ENCODE peak calls at places on chromosomes 12 and 14, in four cellular contexts. R, Y, C and Z are unnamed samples.

GRCh38 chr12:89238593-89238992 is 113.7 kb downstream of the DUSP6 start:
- DNase-seq in Y (no peak), C (no peak), R (no peak), Z (no peak)

GRCh38 chr12:31234053-31234835 is 91.7 kb downstream of the SINHCAF start:
- DNase-seq in R (no peak), C (no peak), Y (no peak), Z (no peak)

GRCh38 chr14:32710351-32711102 is 228.2 kb upstream of the NPAS3 start:
- DNase-seq in R (no peak), C (no peak), Y (no peak), Z (no peak)

GRCh38 chr12:118376089-118377004 is at the start of gene SUDS3:
- DNase-seq in Y (no peak), C (peak), R (peak), Z (no peak)

GRCh38 chr14:24219521-24219920 is 3.7 kb upstream of the MDP1 start:
- DNase-seq in C (no peak), Y (no peak), R (no peak), Z (no peak)

GRCh38 chr14:24298892-24299254 is 707 bp downstream of the DHRS1 start:
- DNase-seq in Y (peak), R (peak), C (no peak), Z (no peak)

GRCh38 chr12:22617630-22618029 is 7.3 kb upstream of the ETNK1 start:
- DNase-seq in C (no peak), Y (no peak), R (no peak), Z (no peak)

GRCh38 chr12:121776190-121777098 is 17.0 kb downstream of the RHOF start:
- DNase-seq in Y (no peak), R (no peak), C (peak), Z (no peak)

GRCh38 chr12:54228471-54228870 is 39.7 kb upstream of the SMUG1 start:
- DNase-seq in R (no peak), C (no peak), Y (no peak), Z (no peak)

GRCh38 chr12:50925342-50925651 is 27.0 kb upstream of the HIGD1C start:
- DNase-seq in R (no peak), Y (no peak), C (no peak), Z (no peak)

GRCh38 chr14:67487937-67488893 is at the start of gene TMEM229B:
- DNase-seq in C (no peak), R (no peak), Y (no peak), Z (no peak)

GRCh38 chr14:54475911-54476310 is 12.9 kb downstream of the GMFB start:
- DNase-seq in Y (no peak), R (no peak), C (no peak), Z (no peak)

GRCh38 chr14:67514650-67515385 is 18.3 kb upstream of the PLEKHH1 start:
- DNase-seq in C (no peak), R (no peak), Y (no peak), Z (no peak)

GRCh38 chr12:89874146-89874545 is 165.5 kb upstream of the ATP2B1 start:
- DNase-seq in C (no peak), Y (no peak), R (no peak), Z (no peak)

GRCh38 chr12:83008703-83009102 is 322.0 kb downstream of the TMTC2 start:
- DNase-seq in R (no peak), Y (no peak), C (no peak), Z (no peak)

GRCh38 chr14:99539503-99539902 is 58.3 kb downstream of the CCNK start:
- DNase-seq in C (no peak), R (no peak), Y (no peak), Z (no peak)

GRCh38 chr14:104830781-104831180 is 29.9 kb downstream of the ZBTB42 start:
- DNase-seq in R (no peak), C (no peak), Y (no peak), Z (no peak)

GRCh38 chr14:104826197-104826857 is 25.4 kb downstream of the ZBTB42 start:
- DNase-seq in R (peak), Y (no peak), C (peak), Z (no peak)

GRCh38 chr14:104826858-104827172 is 25.9 kb downstream of the ZBTB42 start:
- DNase-seq in Y (no peak), R (no peak), C (no peak), Z (no peak)

GRCh38 chr14:104824353-104824997 is 23.6 kb downstream of the ZBTB42 start:
- DNase-seq in Y (no peak), R (no peak), C (no peak), Z (no peak)

DNA sequence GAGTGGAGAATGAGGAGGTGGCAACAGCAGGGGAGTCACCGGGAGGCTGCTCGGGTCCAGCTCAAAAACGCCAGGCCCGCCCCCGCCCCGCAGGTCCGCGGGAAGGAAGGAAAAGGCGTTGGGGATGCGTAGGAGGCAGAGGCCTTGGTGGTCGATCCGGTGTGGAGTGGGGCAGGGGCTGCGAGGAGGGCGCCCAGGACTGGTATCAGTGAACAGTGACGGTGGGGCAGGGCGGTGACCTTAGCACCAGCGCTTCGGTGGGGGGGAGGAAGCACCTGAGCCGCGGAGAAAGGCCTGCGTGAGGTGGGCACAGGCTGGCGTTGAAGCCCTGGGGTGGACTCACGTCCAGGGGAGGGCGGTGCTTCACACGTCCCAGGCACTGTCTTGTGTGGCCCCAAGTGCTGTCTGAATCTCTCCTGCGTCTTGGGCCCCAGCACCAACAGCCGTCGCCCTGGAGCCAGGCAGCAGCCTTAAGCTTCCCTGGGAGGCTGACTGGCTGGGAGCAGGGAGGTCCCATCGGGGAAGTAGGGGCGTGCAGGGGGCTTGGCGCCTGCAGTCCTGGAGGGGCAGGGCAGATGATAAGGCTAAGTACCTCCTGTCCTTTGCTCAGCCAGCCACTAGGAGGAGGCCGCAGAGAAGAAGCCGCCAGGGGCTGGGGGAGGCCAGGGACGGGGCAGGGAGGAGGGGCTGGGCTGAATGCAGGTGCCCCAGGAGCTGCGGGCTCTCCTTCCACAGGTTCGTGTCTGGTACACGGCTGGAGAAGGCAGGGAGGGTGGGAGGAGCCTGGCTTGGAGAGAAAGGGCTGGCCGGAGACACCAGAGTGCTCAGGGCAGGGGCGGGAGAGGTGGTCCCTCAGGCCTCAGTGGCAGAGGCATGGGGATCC is 26.5 kb downstream of the ZBTB42 start:
- DNase-seq in Y (no peak), C (peak), R (no peak), Z (no peak)
- TF ChIP-seq CTCF in Y (peak), C (no peak), R (no peak), Z (peak)

GRCh38 chr12:111368291-111368683 is 608 bp downstream of the PHETA1 start:
- DNase-seq in Y (no peak), C (no peak), R (no peak), Z (no peak)
- H3K4me3 ChIP-seq in Y (peak), C (peak), R (peak), Z (peak)

GRCh38 chr14:56000846-56001245 is 117.4 kb upstream of the PELI2 start:
- DNase-seq in R (no peak), Y (no peak), C (no peak), Z (no peak)

GRCh38 chr14:56004323-56004722 is 113.9 kb upstream of the PELI2 start:
- DNase-seq in Y (no peak), C (no peak), R (no peak), Z (no peak)

GRCh38 chr14:56004807-56005579 is 113.2 kb upstream of the PELI2 start:
- DNase-seq in R (no peak), Y (peak), C (no peak), Z (no peak)

GRCh38 chr14:56002316-56002715 is 115.9 kb upstream of the PELI2 start:
- DNase-seq in R (no peak), C (no peak), Y (no peak), Z (no peak)

DNA sequence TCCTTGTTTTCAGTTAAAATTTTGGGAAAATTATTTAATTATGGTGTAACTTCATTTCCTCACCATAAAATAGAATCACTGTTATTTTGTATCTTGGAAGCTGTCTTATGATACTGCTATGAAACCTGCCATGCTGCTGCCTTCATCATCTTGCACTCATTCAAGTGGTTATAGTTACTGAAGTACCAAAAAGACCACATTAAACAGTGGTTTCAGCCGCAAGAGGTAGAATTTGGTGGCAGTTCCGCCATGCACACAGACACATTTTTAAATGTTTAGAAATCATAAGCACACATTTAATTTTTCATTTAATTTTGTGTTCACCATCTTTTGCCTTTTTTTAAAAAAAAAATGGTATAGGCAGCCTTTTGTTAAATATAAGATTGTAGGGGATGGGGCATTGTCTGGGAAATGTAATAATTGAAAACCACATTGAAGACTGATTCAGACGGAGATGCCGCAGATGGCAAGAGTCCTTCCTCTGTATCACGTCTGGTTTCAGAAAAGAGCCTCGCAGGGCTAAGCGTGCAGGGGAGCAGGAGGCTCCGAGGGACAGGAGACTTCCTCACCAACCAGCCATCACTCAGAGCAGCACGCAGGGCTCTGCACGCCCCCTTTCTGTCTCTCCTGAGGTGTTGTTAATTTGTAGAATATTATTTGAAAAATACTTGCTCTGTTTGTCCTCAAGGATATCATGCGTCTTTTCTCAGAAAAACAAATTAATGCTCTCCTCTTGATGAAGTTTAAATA is 115.2 kb upstream of the PELI2 start:
- DNase-seq in C (no peak), R (no peak), Y (no peak), Z (no peak)
- TF ChIP-seq CTCF in C (no peak), R (no peak), Y (no peak), Z (no peak)

DNA sequence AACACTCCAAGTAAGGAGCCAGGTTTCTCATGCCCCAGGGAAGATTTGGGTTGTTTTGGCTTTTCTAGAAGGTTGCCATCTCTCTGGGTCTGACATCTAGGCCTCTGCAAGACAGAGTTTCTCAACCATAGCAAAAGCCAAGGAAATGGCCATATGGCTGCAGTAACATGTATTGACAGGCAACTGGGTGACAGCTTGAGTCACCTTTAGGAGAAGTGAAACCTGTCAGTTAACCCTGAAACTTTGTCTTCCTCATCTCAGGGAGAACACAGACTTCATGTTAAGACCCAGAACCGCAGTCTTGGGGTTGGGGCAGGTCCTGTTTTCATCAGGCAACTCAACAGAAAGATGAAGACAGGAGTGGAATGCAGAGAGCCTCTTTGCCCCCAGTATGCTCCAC is 46.0 kb upstream of the PLBD1 start:
- DNase-seq in C (no peak), Y (no peak), R (no peak), Z (no peak)
- H3K4me3 ChIP-seq in C (no peak), Y (no peak), R (no peak), Z (no peak)

GRCh38 chr12:124568431-124569374 is 1.3 kb upstream of the NCOR2 start:
- DNase-seq in Y (peak), R (peak), C (peak), Z (no peak)
- TF ChIP-seq CTCF in Y (peak), R (no peak), C (peak), Z (peak)

GRCh38 chr12:53047221-53048032 is 2.4 kb upstream of the TNS2 start:
- DNase-seq in Y (no peak), R (peak), C (peak), Z (no peak)

GRCh38 chr12:53049582-53050318 is at the start of gene TNS2:
- DNase-seq in C (no peak), R (peak), Y (no peak), Z (no peak)

GRCh38 chr12:53048033-53048779 is 1.7 kb upstream of the TNS2 start:
- DNase-seq in R (peak), Y (no peak), C (peak), Z (no peak)

GRCh38 chr12:53050426-53051057 is 677 bp downstream of the TNS2 start:
- DNase-seq in R (no peak), Y (no peak), C (no peak), Z (no peak)

GRCh38 chr12:53048780-53049401 is 974 bp upstream of the TNS2 start:
- DNase-seq in C (no peak), Y (no peak), R (no peak), Z (no peak)
- H3K4me3 ChIP-seq in C (peak), Y (peak), R (peak), Z (peak)

GRCh38 chr12:57522019-57522886 is at the start of gene MBD6:
- DNase-seq in R (peak), Y (peak), C (peak), Z (peak)
- TF ChIP-seq CTCF in R (peak), Y (no peak), C (no peak), Z (no peak)

GRCh38 chr12:52081263-52081733 is 1.8 kb downstream of the SMIM41 start:
- DNase-seq in C (no peak), Y (no peak), R (no peak), Z (no peak)
- H3K4me3 ChIP-seq in C (no peak), Y (no peak), R (no peak), Z (no peak)

GRCh38 chr12:19760611-19761010 is 321.3 kb downstream of the AEBP2 start:
- DNase-seq in C (no peak), R (no peak), Y (no peak), Z (no peak)

GRCh38 chr12:19761465-19761864 is 322.2 kb downstream of the AEBP2 start:
- DNase-seq in C (no peak), R (no peak), Y (no peak), Z (no peak)

GRCh38 chr12:19755141-19755540 is 315.8 kb downstream of the AEBP2 start:
- DNase-seq in Y (no peak), R (no peak), C (no peak), Z (no peak)

GRCh38 chr12:19757317-19757877 is 318.1 kb downstream of the AEBP2 start:
- DNase-seq in C (no peak), R (no peak), Y (no peak), Z (no peak)

GRCh38 chr12:19759229-19759628 is 319.9 kb downstream of the AEBP2 start:
- DNase-seq in R (no peak), Y (no peak), C (no peak), Z (no peak)
- TF ChIP-seq CTCF in R (no peak), Y (no peak), C (no peak), Z (no peak)